ENCODE peak calls at places on chromosomes 5 and 9, in five cellular contexts. Y, G, Z, W and E are unnamed samples.

GRCh38 chr9:77177894-77178794 is 810 bp downstream of the VPS13A start:
- DNase-seq in Y (peak; percentile 49), G (peak; percentile 23), Z (peak; percentile 50), W (peak; percentile 52), E (no peak)

GRCh38 chr9:20148416-20148815 is 359.6 kb upstream of the SLC24A2 start:
- DNase-seq in Y (no peak), G (no peak), Z (no peak), W (no peak), E (no peak)

GRCh38 chr9:128669786-128670185 is 13.1 kb upstream of the DYNC2I2 start:
- DNase-seq in Y (no peak), G (no peak), Z (no peak), W (no peak), E (no peak)

GRCh38 chr5:168234133-168234532 is 57.3 kb upstream of the WWC1 start:
- DNase-seq in Y (no peak), G (no peak), Z (no peak), W (no peak), E (no peak)

GRCh38 chr5:1914471-1914870 is 31.7 kb upstream of the IRX4 start:
- DNase-seq in Y (no peak), G (no peak), Z (no peak), W (no peak), E (peak; percentile 6)

GRCh38 chr9:265209-265900 is 50.7 kb downstream of the DOCK8 start:
- DNase-seq in Y (no peak), G (no peak), Z (no peak), W (no peak), E (no peak)

GRCh38 chr9:97761066-97761598 is 64.0 kb upstream of the XPA start:
- DNase-seq in Y (no peak), G (no peak), Z (no peak), W (no peak), E (no peak)

GRCh38 chr5:13660072-13660471 is 284.4 kb downstream of the DNAH5 start:
- DNase-seq in Y (no peak), G (no peak), Z (no peak), W (no peak), E (no peak)

GRCh38 chr9:115882911-115883310 is 270.7 kb upstream of the PAPPA start:
- DNase-seq in Y (no peak), G (no peak), Z (no peak), W (no peak), E (no peak)

GRCh38 chr9:6113312-6113711 is 97.9 kb upstream of the RANBP6 start:
- DNase-seq in Y (no peak), G (no peak), Z (no peak), W (no peak), E (no peak)

GRCh38 chr9:130194406-130194932 is 22.3 kb downstream of the NCS1 start:
- DNase-seq in Y (no peak), G (no peak), Z (no peak), W (no peak), E (no peak)

GRCh38 chr9:128505414-128505765 is 871 bp downstream of the GLE1 start:
- DNase-seq in Y (no peak), G (no peak), Z (no peak), W (no peak), E (no peak)

GRCh38 chr9:96166981-96167380 is 135.0 kb downstream of the HSD17B3 start:
- DNase-seq in Y (no peak), G (no peak), Z (no peak), W (no peak), E (no peak)

GRCh38 chr9:129394011-129394919 is 216.2 kb upstream of the IER5L start:
- DNase-seq in Y (no peak), G (no peak), Z (no peak), W (no peak), E (no peak)

GRCh38 chr9:4620046-4620765 is 41.9 kb upstream of the PLPP6 start:
- DNase-seq in Y (no peak), G (no peak), Z (no peak), W (no peak), E (no peak)

GRCh38 chr5:143837306-143837848 is 25.4 kb downstream of the HMHB1 start:
- DNase-seq in Y (no peak), G (no peak), Z (no peak), W (no peak), E (no peak)

GRCh38 chr5:147436596-147436995 is 73.3 kb downstream of the DPYSL3 start:
- DNase-seq in Y (no peak), G (no peak), Z (no peak), W (no peak), E (no peak)

GRCh38 chr5:88060194-88060593 is 208.5 kb downstream of the TMEM161B start:
- DNase-seq in Y (no peak), G (no peak), Z (no peak), W (no peak), E (no peak)

GRCh38 chr5:50564079-50564478 is 102.4 kb upstream of the PARP8 start:
- DNase-seq in Y (no peak), G (no peak), Z (no peak), W (no peak), E (no peak)

GRCh38 chr5:110219769-110220168 is 506.7 kb downstream of the TMEM232 start:
- DNase-seq in Y (no peak), G (no peak), Z (no peak), W (no peak), E (no peak)

GRCh38 chr5:170411100-170411499 is 21.9 kb upstream of the KCNMB1 start:
- DNase-seq in Y (no peak), G (no peak), Z (no peak), W (no peak), E (no peak)

GRCh38 chr9:89001917-89002540 is 10.8 kb downstream of the S1PR3 start:
- DNase-seq in Y (no peak), G (no peak), Z (no peak), W (no peak), E (no peak)

GRCh38 chr9:14314929-14315753 is 1.2 kb upstream of the NFIB start:
- DNase-seq in Y (peak; percentile 65), G (peak; percentile 57), Z (peak; percentile 72), W (peak; percentile 72), E (peak; percentile 96)

GRCh38 chr5:31238497-31238896 is 45.0 kb downstream of the CDH6 start:
- DNase-seq in Y (no peak), G (no peak), Z (no peak), W (no peak), E (no peak)

GRCh38 chr5:113061851-113062631 is 85.4 kb downstream of the DCP2 start:
- DNase-seq in Y (peak; percentile 1), G (no peak), Z (no peak), W (no peak), E (no peak)

GRCh38 chr5:140391312-140391711 is 10.3 kb upstream of the ANKHD1 start:
- DNase-seq in Y (no peak), G (no peak), Z (no peak), W (no peak), E (no peak)

GRCh38 chr9:113600477-113600851 is 136.9 kb downstream of the RGS3 start:
- DNase-seq in Y (no peak), G (no peak), Z (no peak), W (no peak), E (no peak)

GRCh38 chr5:135223404-135223803 is 175.6 kb downstream of the MACROH2A1 start:
- DNase-seq in Y (no peak), G (no peak), Z (peak; percentile 5), W (no peak), E (no peak)

DNA sequence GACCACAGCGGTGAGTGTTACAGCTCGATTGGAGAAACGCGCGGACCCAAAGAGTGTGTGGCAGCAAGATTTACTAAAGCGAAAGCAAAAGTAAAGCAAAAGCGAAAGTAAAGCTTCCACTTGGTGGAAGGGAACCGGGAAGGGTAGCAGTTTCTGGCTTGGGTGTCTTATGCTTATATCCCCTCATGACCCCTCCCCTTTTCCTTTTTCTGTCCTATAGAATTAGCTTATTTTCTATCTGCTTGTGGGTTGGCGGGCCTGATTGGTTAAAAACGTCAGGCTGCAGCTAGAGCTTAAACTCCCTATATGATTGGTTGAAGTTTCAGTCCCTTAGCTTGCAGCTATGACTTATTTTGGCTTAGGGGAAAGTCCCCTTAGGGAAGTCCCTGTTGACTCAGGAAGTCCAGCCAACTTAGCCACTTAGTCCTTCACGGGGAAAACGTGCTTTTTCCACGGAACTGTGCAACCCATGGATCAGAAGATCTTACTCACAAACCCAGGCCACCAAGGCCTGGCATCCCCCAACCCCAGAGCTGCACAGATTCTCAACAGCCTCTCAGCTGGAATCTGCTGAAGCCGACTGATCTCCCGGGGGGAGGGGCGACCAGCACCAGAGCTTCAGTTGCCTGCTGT is 114.2 kb upstream of the ADAMTS16 start:
- DNase-seq in Y (no peak), G (no peak), Z (no peak), W (no peak), E (no peak)
- TF ChIP-seq CTCF in Y (no peak), G (no peak), Z (no peak), W (no peak), E (no peak)

DNA sequence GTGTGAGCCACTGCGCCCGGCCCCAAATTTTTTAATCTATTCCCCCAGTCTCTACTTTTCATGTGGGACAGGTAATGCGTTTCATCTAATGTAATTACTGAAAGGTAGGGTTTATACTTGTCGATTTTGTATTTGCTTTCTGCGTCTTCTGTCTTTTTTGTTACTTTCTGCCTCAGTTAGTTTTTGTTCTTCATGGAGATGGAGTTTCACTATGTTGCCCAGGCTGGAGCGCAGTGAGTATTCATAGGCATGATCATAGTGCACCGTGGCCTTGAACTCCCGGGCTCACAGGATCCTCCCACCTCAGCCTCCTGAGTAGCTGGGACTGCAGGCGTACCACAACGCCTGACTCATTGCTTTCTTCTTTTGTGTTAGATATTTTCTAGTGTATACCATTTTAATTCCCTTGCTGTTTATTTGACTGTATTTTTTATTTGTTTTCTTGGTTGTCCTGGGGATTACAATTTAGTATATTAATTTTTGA is 23.4 kb downstream of the EHMT1 start:
- DNase-seq in Y (no peak), G (no peak), Z (no peak), W (no peak), E (no peak)
- TF ChIP-seq CTCF in Y (no peak), G (no peak), Z (no peak), W (no peak), E (no peak)

DNA sequence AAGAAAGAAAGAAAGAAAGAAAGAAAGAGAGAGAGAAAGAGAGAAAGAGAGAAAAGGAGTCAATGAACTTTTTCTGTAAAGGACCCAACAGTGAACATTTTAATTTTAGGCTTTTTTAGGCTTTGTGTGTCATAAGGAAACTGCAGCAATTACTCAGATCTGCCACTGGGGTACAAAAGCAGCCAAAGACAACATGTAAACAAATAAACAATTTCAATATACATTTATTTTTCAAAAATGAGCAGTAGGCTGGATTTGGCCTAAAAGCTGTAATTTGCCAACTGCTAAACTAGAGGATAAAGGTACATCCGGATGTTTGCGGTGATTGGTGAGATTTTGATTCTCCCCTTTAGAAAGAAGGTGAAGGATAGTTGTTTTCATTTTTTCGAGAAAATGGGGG is 143.6 kb downstream of the CEMIP2 start:
- DNase-seq in Y (no peak), G (no peak), Z (no peak), W (no peak), E (no peak)
- TF ChIP-seq CTCF in Y (peak; percentile 38), G (peak; percentile 7), Z (no peak), W (peak; percentile 40), E (no peak)

GRCh38 chr9:33913541-33913940 is 96.6 kb downstream of the UBE2R2 start:
- DNase-seq in Y (no peak), G (no peak), Z (no peak), W (no peak), E (no peak)
- TF ChIP-seq CTCF in Y (no peak), G (no peak), Z (no peak), W (no peak), E (no peak)

GRCh38 chr9:85332487-85332886 is 409.3 kb downstream of the AGTPBP1 start:
- DNase-seq in Y (peak; percentile 75), G (no peak), Z (peak; percentile 27), W (peak; percentile 47), E (no peak)
- TF ChIP-seq CTCF in Y (peak; percentile 86), G (peak; percentile 51), Z (peak; percentile 43), W (peak; percentile 58), E (peak; percentile 25)